ENCODE peak calls at places on chromosomes 2 and 18, in five cellular contexts. One of them, this sample, is unnamed.

GRCh38 chr2:8704906-8705305 is 23.1 kb downstream of the ID2 start:
- DNase-seq in K562: no peak
- DNase-seq in psoas muscle: no peak
- DNase-seq in heart right ventricle: no peak
- DNase-seq in cardiac muscle cell: peak; percentile 4
- DNase-seq in this sample: no peak

GRCh38 chr2:216554755-216555154 is 56.1 kb downstream of the RPL37A start:
- DNase-seq in K562: no peak
- DNase-seq in psoas muscle: no peak
- DNase-seq in heart right ventricle: no peak
- DNase-seq in cardiac muscle cell: no peak
- DNase-seq in this sample: no peak

GRCh38 chr2:233026211-233026813 is 6.2 kb upstream of the NEU2 start:
- DNase-seq in cardiac muscle cell: peak; percentile 55
- DNase-seq in psoas muscle: no peak
- DNase-seq in K562: no peak
- DNase-seq in heart right ventricle: no peak
- DNase-seq in this sample: peak; percentile 67

GRCh38 chr2:88671786-88672427 is 19.6 kb upstream of the RPIA start:
- DNase-seq in psoas muscle: no peak
- DNase-seq in K562: peak; percentile 61
- DNase-seq in heart right ventricle: no peak
- DNase-seq in cardiac muscle cell: peak; percentile 69
- DNase-seq in this sample: peak; percentile 58

GRCh38 chr2:130359466-130359865 is 3.6 kb downstream of the PTPN18 start:
- DNase-seq in heart right ventricle: no peak
- DNase-seq in cardiac muscle cell: no peak
- DNase-seq in K562: no peak
- DNase-seq in psoas muscle: no peak
- DNase-seq in this sample: no peak

GRCh38 chr2:10531874-10532273 is 83.7 kb upstream of the ODC1 start:
- DNase-seq in psoas muscle: no peak
- DNase-seq in heart right ventricle: no peak
- DNase-seq in K562: no peak
- DNase-seq in cardiac muscle cell: no peak
- DNase-seq in this sample: no peak

GRCh38 chr2:24939353-24939752 is 19.3 kb upstream of the ADCY3 start:
- DNase-seq in psoas muscle: no peak
- DNase-seq in cardiac muscle cell: no peak
- DNase-seq in heart right ventricle: no peak
- DNase-seq in K562: no peak
- DNase-seq in this sample: no peak

GRCh38 chr2:223618172-223619035 is 16.2 kb upstream of the SCG2 start:
- DNase-seq in psoas muscle: no peak
- DNase-seq in cardiac muscle cell: no peak
- DNase-seq in K562: no peak
- DNase-seq in heart right ventricle: no peak
- DNase-seq in this sample: no peak

GRCh38 chr2:171185165-171185818 is 24.6 kb upstream of the TLK1 start:
- DNase-seq in heart right ventricle: no peak
- DNase-seq in cardiac muscle cell: no peak
- DNase-seq in psoas muscle: no peak
- DNase-seq in K562: no peak
- DNase-seq in this sample: no peak

GRCh38 chr2:131566371-131566770 is 38.7 kb downstream of the CCDC74A start:
- DNase-seq in psoas muscle: no peak
- DNase-seq in heart right ventricle: no peak
- DNase-seq in cardiac muscle cell: no peak
- DNase-seq in K562: no peak
- DNase-seq in this sample: no peak

GRCh38 chr18:25164837-25165791 is 186.9 kb downstream of the ZNF521 start:
- DNase-seq in psoas muscle: no peak
- DNase-seq in cardiac muscle cell: peak; percentile 30
- DNase-seq in heart right ventricle: no peak
- DNase-seq in K562: no peak
- DNase-seq in this sample: no peak

GRCh38 chr2:232351686-232352510 is 26.7 kb upstream of the ALPP start:
- DNase-seq in cardiac muscle cell: no peak
- DNase-seq in heart right ventricle: no peak
- DNase-seq in psoas muscle: no peak
- DNase-seq in K562: no peak
- DNase-seq in this sample: no peak

GRCh38 chr2:54306561-54306960 is 50.5 kb upstream of the TSPYL6 start:
- DNase-seq in heart right ventricle: no peak
- DNase-seq in K562: no peak
- DNase-seq in psoas muscle: no peak
- DNase-seq in cardiac muscle cell: no peak
- DNase-seq in this sample: peak; percentile 67

GRCh38 chr2:88834866-88835265 is 143.4 kb downstream of the RPIA start:
- DNase-seq in psoas muscle: no peak
- DNase-seq in K562: no peak
- DNase-seq in cardiac muscle cell: no peak
- DNase-seq in heart right ventricle: no peak
- DNase-seq in this sample: no peak

GRCh38 chr2:170717991-170718589 is 3.0 kb downstream of the SP5 start:
- DNase-seq in psoas muscle: no peak
- DNase-seq in cardiac muscle cell: no peak
- DNase-seq in heart right ventricle: no peak
- DNase-seq in K562: no peak
- DNase-seq in this sample: no peak

GRCh38 chr2:8636691-8637636 is 44.9 kb upstream of the ID2 start:
- DNase-seq in cardiac muscle cell: peak; percentile 81
- DNase-seq in K562: no peak
- DNase-seq in heart right ventricle: no peak
- DNase-seq in psoas muscle: no peak
- DNase-seq in this sample: no peak

GRCh38 chr2:217291259-217291658 is 431.4 kb upstream of the TNP1 start:
- DNase-seq in cardiac muscle cell: no peak
- DNase-seq in K562: no peak
- DNase-seq in psoas muscle: no peak
- DNase-seq in heart right ventricle: no peak
- DNase-seq in this sample: no peak

GRCh38 chr18:55433688-55434087 is 154.3 kb downstream of the TCF4 start:
- DNase-seq in K562: no peak
- DNase-seq in cardiac muscle cell: no peak
- DNase-seq in heart right ventricle: no peak
- DNase-seq in psoas muscle: no peak
- DNase-seq in this sample: no peak

GRCh38 chr2:44912660-44913059 is 28.8 kb upstream of the SIX3 start:
- DNase-seq in cardiac muscle cell: peak; percentile 80
- DNase-seq in heart right ventricle: no peak
- DNase-seq in K562: no peak
- DNase-seq in psoas muscle: peak; percentile 57
- DNase-seq in this sample: peak; percentile 18

GRCh38 chr18:58721586-58722160 is 50.4 kb downstream of the MALT1 start:
- DNase-seq in K562: no peak
- DNase-seq in heart right ventricle: peak; percentile 62
- DNase-seq in psoas muscle: peak; percentile 23
- DNase-seq in cardiac muscle cell: no peak
- DNase-seq in this sample: no peak

GRCh38 chr2:3204031-3204430 is 173.6 kb downstream of the EIPR1 start:
- DNase-seq in cardiac muscle cell: no peak
- DNase-seq in heart right ventricle: no peak
- DNase-seq in K562: no peak
- DNase-seq in psoas muscle: no peak
- DNase-seq in this sample: no peak
- H3K27ac ChIP-seq in cardiac muscle cell: no peak overlapping the region
- H3K27ac ChIP-seq in heart right ventricle: no peak overlapping the region
- H3K27ac ChIP-seq in K562: no peak overlapping the region
- H3K27ac ChIP-seq in psoas muscle: no peak overlapping the region
- H3K27ac ChIP-seq in this sample: no peak overlapping the region

DNA sequence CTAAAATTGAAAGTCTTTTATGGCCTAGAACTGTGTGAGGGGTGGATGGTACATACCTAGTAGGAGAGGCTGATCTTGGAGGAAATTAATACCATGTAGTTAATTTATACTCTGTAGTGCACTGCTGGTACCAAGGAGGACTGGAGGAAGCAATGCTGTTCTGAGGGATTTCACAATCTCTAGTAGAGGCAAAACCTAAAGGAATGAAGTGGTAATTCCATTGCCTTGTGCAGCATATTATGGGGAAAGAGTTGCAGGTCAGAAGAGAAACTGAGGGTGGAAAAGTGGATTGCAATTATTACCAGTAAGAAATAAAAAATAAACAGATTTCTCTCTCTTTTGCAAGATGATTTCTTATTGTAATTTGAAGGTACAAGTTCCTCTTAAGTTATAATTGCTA is 2.2 kb downstream of the ABI2 start:
- DNase-seq in cardiac muscle cell: peak; percentile 71
- DNase-seq in psoas muscle: no peak
- DNase-seq in K562: no peak
- DNase-seq in heart right ventricle: no peak
- DNase-seq in this sample: peak; percentile 24
- H3K27ac ChIP-seq in cardiac muscle cell: no peak overlapping the region
- H3K27ac ChIP-seq in psoas muscle: no peak overlapping the region
- H3K27ac ChIP-seq in K562: peak overlapping the region; percentile 36
- H3K27ac ChIP-seq in heart right ventricle: no peak overlapping the region
- H3K27ac ChIP-seq in this sample: no peak overlapping the region

GRCh38 chr18:3682061-3682460 is 232.1 kb downstream of the TGIF1 start:
- DNase-seq in cardiac muscle cell: no peak
- DNase-seq in K562: no peak
- DNase-seq in psoas muscle: no peak
- DNase-seq in heart right ventricle: no peak
- DNase-seq in this sample: no peak
- H3K27ac ChIP-seq in cardiac muscle cell: no peak overlapping the region
- H3K27ac ChIP-seq in K562: no peak overlapping the region
- H3K27ac ChIP-seq in psoas muscle: no peak overlapping the region
- H3K27ac ChIP-seq in heart right ventricle: no peak overlapping the region
- H3K27ac ChIP-seq in this sample: no peak overlapping the region

GRCh38 chr2:197803033-197803444 is 1.4 kb upstream of the PLCL1 start:
- DNase-seq in cardiac muscle cell: peak; percentile 78
- DNase-seq in psoas muscle: no peak
- DNase-seq in K562: peak; percentile 69
- DNase-seq in heart right ventricle: no peak
- DNase-seq in this sample: peak; percentile 52
- H3K27ac ChIP-seq in cardiac muscle cell: peak overlapping the region; percentile 42
- H3K27ac ChIP-seq in psoas muscle: peak overlapping the region; percentile 82
- H3K27ac ChIP-seq in K562: no peak overlapping the region
- H3K27ac ChIP-seq in heart right ventricle: peak overlapping the region; percentile 85
- H3K27ac ChIP-seq in this sample: no peak overlapping the region

GRCh38 chr2:127448526-127448925 is 30.3 kb downstream of the PROC start:
- DNase-seq in K562: no peak
- DNase-seq in psoas muscle: no peak
- DNase-seq in cardiac muscle cell: no peak
- DNase-seq in heart right ventricle: no peak
- DNase-seq in this sample: no peak
- H3K27ac ChIP-seq in K562: no peak overlapping the region
- H3K27ac ChIP-seq in psoas muscle: no peak overlapping the region
- H3K27ac ChIP-seq in cardiac muscle cell: no peak overlapping the region
- H3K27ac ChIP-seq in heart right ventricle: no peak overlapping the region
- H3K27ac ChIP-seq in this sample: no peak overlapping the region

DNA sequence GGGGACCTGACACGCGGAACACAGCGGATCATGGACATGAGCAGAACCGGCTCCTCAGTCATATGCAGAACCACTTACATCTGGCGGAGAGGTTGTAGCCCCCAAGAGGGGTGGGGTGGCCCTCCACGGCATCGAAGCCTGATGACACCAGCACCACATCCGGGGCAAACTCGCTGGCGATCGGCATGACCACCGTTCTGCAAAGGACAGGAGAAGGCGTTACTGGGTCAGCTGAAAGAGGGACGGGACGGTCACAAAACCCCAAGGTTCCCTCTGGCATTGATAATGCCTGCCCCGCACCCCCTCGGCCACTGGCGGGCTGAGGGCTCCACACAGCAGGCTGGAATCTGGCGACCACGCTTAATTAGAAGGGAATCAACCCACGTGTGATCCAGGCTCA is 220.5 kb downstream of the TWIST2 start:
- DNase-seq in psoas muscle: peak; percentile 4
- DNase-seq in K562: no peak
- DNase-seq in cardiac muscle cell: no peak
- DNase-seq in heart right ventricle: no peak
- DNase-seq in this sample: no peak
- H3K27ac ChIP-seq in psoas muscle: no peak overlapping the region
- H3K27ac ChIP-seq in K562: no peak overlapping the region
- H3K27ac ChIP-seq in cardiac muscle cell: no peak overlapping the region
- H3K27ac ChIP-seq in heart right ventricle: no peak overlapping the region
- H3K27ac ChIP-seq in this sample: no peak overlapping the region

DNA sequence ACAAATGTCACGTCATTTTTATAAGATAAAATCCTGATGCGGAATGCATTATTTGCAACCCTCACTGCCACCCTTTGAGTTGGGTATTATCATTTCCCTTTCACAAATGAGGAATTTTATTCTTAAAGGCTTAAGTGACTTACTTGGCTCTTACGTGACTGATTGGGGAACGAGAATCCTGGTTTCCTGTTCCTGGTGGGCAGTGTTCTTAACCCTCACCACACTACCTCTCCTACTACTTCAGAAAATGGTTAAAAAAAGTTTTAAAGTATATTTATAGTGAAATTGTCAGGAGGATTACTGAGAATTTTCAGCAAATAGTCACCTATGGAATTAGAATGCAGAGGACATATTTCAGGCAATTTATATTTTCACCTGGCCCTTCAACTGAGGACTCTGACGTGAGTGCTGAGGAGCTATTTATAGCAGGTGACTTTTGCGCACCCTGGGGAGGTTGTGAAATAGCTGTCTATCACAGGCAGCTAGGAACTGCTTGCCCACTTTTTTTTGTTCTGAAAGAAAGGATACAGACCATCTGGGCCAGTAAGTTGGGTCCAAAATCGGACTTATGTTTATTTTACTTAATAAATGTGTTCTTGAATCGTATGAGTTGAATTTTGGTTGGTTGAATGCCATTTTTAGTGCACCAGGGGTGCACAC is 18.7 kb upstream of the RASGRP3 start:
- DNase-seq in heart right ventricle: no peak
- DNase-seq in cardiac muscle cell: peak; percentile 28
- DNase-seq in psoas muscle: peak; percentile 36
- DNase-seq in K562: peak; percentile 37
- DNase-seq in this sample: no peak
- H3K27ac ChIP-seq in heart right ventricle: peak overlapping the region; percentile 79
- H3K27ac ChIP-seq in cardiac muscle cell: peak overlapping the region; percentile 83
- H3K27ac ChIP-seq in psoas muscle: peak overlapping the region; percentile 92
- H3K27ac ChIP-seq in K562: no peak overlapping the region
- H3K27ac ChIP-seq in this sample: no peak overlapping the region